ENCODE peak calls at places on chromosomes 7 and 10, in seven cellular contexts. R is MM.1S, C is HCT116, H is hepatocyte, M is SK-N-SH, P is OCI-LY7, S is GM23248. A is an unnamed sample. For H3K79me2, the result is how much of the 10 kb centered on the place peaks cover.

GRCh38 chr7:79236352-79237028 is 217.0 kb downstream of the MAGI2 start:
- DNase-seq in R (no peak), C (no peak), H (no peak), M (no peak), P (no peak), S (no peak), A (no peak)

GRCh38 chr10:16986406-16987128 is 143.0 kb downstream of the CUBN start:
- DNase-seq in R (no peak), C (no peak), H (no peak), M (no peak), P (no peak), S (peak), A (peak)

GRCh38 chr7:102425639-102426267 is 7.6 kb upstream of the ORAI2 start:
- DNase-seq in R (peak), C (no peak), H (no peak), M (no peak), P (peak), S (no peak), A (no peak)

GRCh38 chr10:24952701-24953349 is 419 bp upstream of the PRTFDC1 start:
- DNase-seq in R (peak), C (no peak), H (peak), M (peak), P (no peak), S (peak), A (peak)

GRCh38 chr10:1094112-1095057 is 38.2 kb downstream of the WDR37 start:
- DNase-seq in R (no peak), C (no peak), H (no peak), M (no peak), P (no peak), S (no peak), A (no peak)

GRCh38 chr7:26060713-26061339 is 91.2 kb upstream of the NFE2L3 start:
- DNase-seq in R (no peak), C (no peak), H (no peak), M (no peak), P (no peak), S (no peak), A (no peak)

GRCh38 chr7:78770422-78771410 is 682.8 kb downstream of the MAGI2 start:
- DNase-seq in R (peak), C (no peak), H (peak), M (peak), P (no peak), S (peak), A (no peak)

GRCh38 chr10:117783698-117784395 is 241.3 kb downstream of the EMX2 start:
- DNase-seq in R (no peak), C (no peak), H (no peak), M (no peak), P (no peak), S (no peak), A (no peak)

GRCh38 chr10:18214692-18215563 is 74.7 kb downstream of the CACNB2 start:
- DNase-seq in R (peak), C (no peak), H (peak), M (peak), P (peak), S (peak), A (peak)

GRCh38 chr10:117139581-117140524 is 1.8 kb upstream of the VAX1 start:
- DNase-seq in R (no peak), C (no peak), H (no peak), M (peak), P (no peak), S (no peak), A (no peak)

GRCh38 chr7:108455833-108456677 is at the start of gene NRCAM:
- DNase-seq in R (no peak), C (no peak), H (peak), M (peak), P (no peak), S (peak), A (no peak)

GRCh38 chr10:43024942-43025700 is 51.7 kb upstream of the RET start:
- DNase-seq in R (no peak), C (no peak), H (no peak), M (no peak), P (no peak), S (no peak), A (no peak)

GRCh38 chr7:151053751-151054150 is 3.9 kb downstream of the CDK5 start:
- DNase-seq in R (no peak), C (no peak), H (no peak), M (no peak), P (no peak), S (no peak), A (no peak)

GRCh38 chr10:123146013-123146891 is 1.7 kb upstream of the HMX2 start:
- DNase-seq in R (no peak), C (no peak), H (no peak), M (peak), P (no peak), S (peak), A (no peak)

GRCh38 chr7:47580811-47581331 is 1.0 kb downstream of the TNS3 start:
- DNase-seq in R (peak), C (no peak), H (no peak), M (no peak), P (peak), S (peak), A (peak)

GRCh38 chr7:101126651-101127459 is at the start of gene SERPINE1:
- DNase-seq in R (peak), C (peak), H (peak), M (peak), P (peak), S (peak), A (peak)

GRCh38 chr10:94549221-94549620 is 3.6 kb downstream of the HELLS start:
- DNase-seq in R (no peak), C (no peak), H (no peak), M (no peak), P (no peak), S (no peak), A (no peak)

GRCh38 chr10:28872592-28873165 is 195.4 kb downstream of the BAMBI start:
- DNase-seq in R (no peak), C (no peak), H (peak), M (no peak), P (no peak), S (no peak), A (no peak)

GRCh38 chr10:89332092-89332633 is 4.4 kb downstream of the IFIT3 start:
- DNase-seq in R (peak), C (no peak), H (peak), M (no peak), P (peak), S (peak), A (no peak)

GRCh38 chr10:69413221-69413865 is 3.4 kb downstream of the TACR2 start:
- DNase-seq in R (no peak), C (peak), H (peak), M (peak), P (peak), S (peak), A (peak)

GRCh38 chr10:126351021-126351420 is 37.3 kb downstream of the ADAM12 start:
- DNase-seq in R (no peak), C (no peak), H (no peak), M (no peak), P (no peak), S (no peak), A (no peak)

GRCh38 chr7:100799037-100799896 is 28.1 kb downstream of the EPHB4 start:
- DNase-seq in R (peak), C (no peak), H (peak), M (peak), P (peak), S (peak), A (peak)

GRCh38 chr7:69864283-69864682 is 266.0 kb downstream of the AUTS2 start:
- DNase-seq in R (no peak), C (no peak), H (no peak), M (peak), P (no peak), S (peak), A (no peak)

GRCh38 chr7:55558962-55559920 is 13.1 kb downstream of the VOPP1 start:
- DNase-seq in R (no peak), C (no peak), H (no peak), M (no peak), P (no peak), S (no peak), A (no peak)

GRCh38 chr7:31326416-31326815 is 14.1 kb downstream of the NEUROD6 start:
- DNase-seq in R (no peak), C (no peak), H (no peak), M (no peak), P (no peak), S (no peak), A (no peak)

GRCh38 chr10:5897504-5897903 is 7.5 kb downstream of the FBH1 start:
- DNase-seq in R (no peak), C (no peak), H (no peak), M (no peak), P (no peak), S (no peak), A (no peak)

GRCh38 chr10:6148251-6148691 is 54.5 kb upstream of the PFKFB3 start:
- DNase-seq in R (no peak), C (no peak), H (no peak), M (no peak), P (peak), S (no peak), A (no peak)

GRCh38 chr10:15068802-15069201 is 19.8 kb downstream of the ACBD7 start:
- DNase-seq in R (no peak), C (no peak), H (peak), M (no peak), P (no peak), S (peak), A (no peak)

GRCh38 chr10:119281581-119282071 is 74.3 kb downstream of the GRK5 start:
- DNase-seq in R (no peak), C (no peak), H (no peak), M (peak), P (no peak), S (peak), A (no peak)

DNA sequence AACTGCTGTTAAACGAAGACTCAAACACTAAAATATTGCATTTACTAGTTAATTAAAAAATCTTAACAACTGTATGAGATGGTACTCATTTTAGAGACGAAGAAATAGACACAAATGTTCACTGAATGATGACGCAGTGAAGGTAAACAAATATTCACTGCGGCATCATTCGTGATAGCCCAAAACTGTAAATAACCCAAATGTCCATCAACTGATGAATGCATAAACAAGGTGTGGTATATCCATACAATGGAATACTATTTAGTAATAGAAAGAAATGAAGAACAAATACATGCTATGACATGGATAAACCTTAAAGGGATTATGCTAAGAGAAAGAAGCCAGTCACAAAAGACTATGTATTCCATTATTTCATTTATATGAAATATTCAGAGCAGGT is 51.4 kb downstream of the CDK6 start:
- DNase-seq in R (no peak), C (no peak), H (no peak), M (no peak), P (no peak), S (no peak), A (no peak)
- H3K79me2 ChIP-seq in R (half or more), C (half or more), H (half or more), M (half or more), P (under half), S (half or more), A (half or more)

DNA sequence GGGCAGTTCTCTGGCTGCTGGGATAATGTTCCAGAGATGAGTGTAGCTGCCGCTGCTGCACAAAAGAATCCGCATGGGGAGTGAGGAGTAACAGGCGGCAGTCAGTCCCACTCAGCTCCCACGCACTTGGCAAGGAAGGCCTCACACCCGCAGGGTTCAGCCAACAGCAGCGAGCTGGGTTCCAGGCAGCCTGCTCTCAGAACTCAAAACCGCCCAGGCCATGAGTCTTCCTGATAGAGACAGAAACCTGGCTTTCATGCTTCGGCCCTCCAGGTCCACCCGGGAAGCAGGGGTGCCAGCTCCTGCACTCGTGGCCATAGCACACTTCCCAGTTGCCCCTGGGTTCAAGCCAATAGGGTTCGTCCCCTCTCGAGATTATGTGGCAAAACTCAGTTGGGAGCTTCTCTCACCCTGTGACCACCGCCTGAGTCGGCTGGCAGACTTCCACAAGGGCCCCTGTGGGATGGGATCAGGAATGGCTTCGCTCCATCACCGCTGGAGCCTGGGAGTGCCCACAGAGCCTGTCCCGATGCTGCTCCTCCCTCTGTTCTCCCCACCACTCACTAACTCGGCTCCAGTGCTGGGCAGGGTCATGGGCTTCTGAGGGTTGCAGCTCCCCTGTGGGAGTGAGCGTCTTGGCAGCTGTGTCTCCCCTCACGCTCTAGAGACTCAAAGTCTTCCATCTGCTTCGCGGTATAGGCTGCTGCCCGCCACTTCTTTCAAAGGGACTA is 20.6 kb downstream of the CLRN3 start:
- DNase-seq in R (no peak), C (no peak), H (no peak), M (no peak), P (no peak), S (peak), A (no peak)
- TF ChIP-seq EZH2phosphoT487 in R (no peak), C (no peak), H (no peak), M (no peak), P (no peak), S (no peak), A (no peak)

GRCh38 chr10:121339136-121339535 is 259.1 kb downstream of the FGFR2 start:
- DNase-seq in R (no peak), C (no peak), H (no peak), M (no peak), P (no peak), S (no peak), A (no peak)

GRCh38 chr10:121338206-121338991 is 259.8 kb downstream of the FGFR2 start:
- DNase-seq in R (no peak), C (no peak), H (no peak), M (no peak), P (no peak), S (no peak), A (no peak)

GRCh38 chr10:121337356-121337936 is 260.8 kb downstream of the FGFR2 start:
- DNase-seq in R (no peak), C (no peak), H (no peak), M (no peak), P (no peak), S (no peak), A (no peak)

GRCh38 chr10:121335386-121335925 is 262.8 kb downstream of the FGFR2 start:
- DNase-seq in R (no peak), C (no peak), H (no peak), M (no peak), P (no peak), S (no peak), A (no peak)

DNA sequence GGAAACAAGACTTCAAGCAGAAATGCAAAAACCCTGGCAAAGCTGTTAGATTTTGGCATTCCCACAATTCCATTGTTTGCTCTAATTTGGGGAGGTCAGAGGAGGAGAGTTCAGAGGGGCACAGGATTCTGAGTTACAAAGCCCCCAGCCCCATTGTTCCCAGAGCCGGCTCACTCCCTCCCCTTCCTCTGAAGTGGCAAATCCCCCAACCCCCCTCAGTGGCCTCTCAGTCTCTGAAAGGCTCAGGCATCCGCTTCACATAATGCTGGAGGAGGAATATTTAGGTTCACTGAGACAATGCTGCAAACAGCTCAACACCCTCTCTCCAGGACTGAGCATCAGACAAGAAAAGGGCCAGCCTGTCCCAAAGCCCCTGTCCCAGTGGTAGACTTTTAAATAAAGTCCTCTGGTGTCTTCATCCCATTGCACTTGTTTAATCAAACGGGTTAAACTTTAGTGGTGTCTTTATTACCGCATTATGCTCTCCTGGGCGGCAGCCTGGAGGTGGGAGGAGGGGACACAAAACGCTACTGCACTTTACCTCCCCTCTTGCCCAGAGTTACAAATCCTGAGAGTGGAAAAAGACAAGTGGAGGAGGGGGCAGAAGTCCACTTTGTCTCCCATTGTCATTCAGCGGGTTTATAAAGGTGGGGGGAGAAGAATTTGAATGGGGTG is 257.9 kb downstream of the FGFR2 start:
- DNase-seq in R (no peak), C (no peak), H (no peak), M (no peak), P (no peak), S (no peak), A (no peak)
- H3K4me2 ChIP-seq in R (no peak), C (no peak), H (no peak), M (no peak), P (no peak), S (no peak), A (no peak)

GRCh38 chr10:35409094-35409582 is 72.8 kb downstream of the CCNY start:
- DNase-seq in R (no peak), C (no peak), H (no peak), M (peak), P (no peak), S (peak), A (peak)
- H3K79me2 ChIP-seq in R (under half), C (half or more), H (half or more), M (half or more), P (under half), S (half or more), A (half or more)

DNA sequence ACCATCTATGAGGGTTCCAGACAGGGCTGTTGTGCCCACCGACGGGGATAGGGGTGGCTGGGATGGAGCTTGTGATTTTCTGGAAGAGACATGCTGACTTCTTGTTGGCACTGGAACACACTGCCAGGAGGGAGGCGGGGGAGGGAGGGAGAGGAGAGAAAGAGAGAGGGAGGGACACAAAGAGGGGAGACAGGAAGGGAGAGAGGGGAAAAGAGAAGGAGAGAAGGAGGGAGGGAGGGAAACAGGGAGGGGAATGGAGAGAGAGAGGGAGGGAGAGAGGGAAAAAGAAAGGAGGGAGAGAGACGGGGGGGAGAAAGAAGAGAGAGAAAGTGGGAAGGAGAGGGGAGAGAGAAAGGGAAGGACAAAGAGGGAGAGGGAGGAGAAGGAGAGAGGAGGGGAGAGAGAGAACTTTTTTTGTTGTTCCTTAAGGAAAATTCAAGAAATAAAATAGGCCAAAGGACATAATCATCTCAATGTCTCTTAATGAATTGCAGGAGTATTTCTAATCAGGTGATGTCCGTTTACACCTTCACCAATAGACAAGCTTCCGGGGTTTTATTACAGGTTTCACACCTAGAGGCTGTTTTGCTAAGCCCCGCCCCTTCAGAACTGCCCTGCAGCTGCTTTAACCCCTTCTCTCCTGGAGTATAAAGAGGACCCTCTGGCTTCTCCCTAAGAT is 82.2 kb upstream of the GTF2IRD1 start:
- DNase-seq in R (peak), C (peak), H (peak), M (no peak), P (peak), S (no peak), A (no peak)
- TF ChIP-seq EZH2phosphoT487 in R (no peak), C (no peak), H (no peak), M (no peak), P (no peak), S (no peak), A (no peak)

GRCh38 chr10:55495555-55495954 is 694.5 kb upstream of the PCDH15 start:
- DNase-seq in R (no peak), C (no peak), H (no peak), M (no peak), P (no peak), S (no peak), A (no peak)
- H3K4me2 ChIP-seq in R (no peak), C (no peak), H (no peak), M (no peak), P (no peak), S (no peak), A (no peak)

GRCh38 chr10:32943395-32943794 is 14.6 kb downstream of the ITGB1 start:
- DNase-seq in R (no peak), C (no peak), H (no peak), M (no peak), P (peak), S (no peak), A (no peak)
- H3K79me2 ChIP-seq in R (half or more), C (half or more), H (half or more), M (half or more), P (half or more), S (half or more), A (half or more)

DNA sequence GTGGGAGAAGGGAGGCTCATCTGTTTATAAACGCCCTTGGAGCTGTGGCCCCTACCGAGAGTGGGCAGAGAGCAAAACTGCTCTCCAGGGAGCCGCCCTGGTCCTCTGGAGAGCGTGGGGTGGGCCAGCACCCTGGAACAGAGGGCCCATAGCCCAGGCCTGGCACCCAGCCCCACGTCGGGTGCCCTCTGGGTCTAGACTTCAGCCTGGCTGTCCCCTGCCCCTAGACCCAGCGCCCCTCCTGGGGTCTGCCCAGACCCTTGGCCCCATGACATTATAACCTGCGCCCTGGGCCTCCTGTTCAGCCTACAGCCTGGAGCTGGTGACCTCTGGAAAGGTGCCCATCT is 24.7 kb downstream of the GET4 start:
- DNase-seq in R (no peak), C (no peak), H (no peak), M (no peak), P (no peak), S (no peak), A (no peak)
- TF ChIP-seq EZH2phosphoT487 in R (no peak), C (no peak), H (no peak), M (no peak), P (no peak), S (no peak), A (no peak)

DNA sequence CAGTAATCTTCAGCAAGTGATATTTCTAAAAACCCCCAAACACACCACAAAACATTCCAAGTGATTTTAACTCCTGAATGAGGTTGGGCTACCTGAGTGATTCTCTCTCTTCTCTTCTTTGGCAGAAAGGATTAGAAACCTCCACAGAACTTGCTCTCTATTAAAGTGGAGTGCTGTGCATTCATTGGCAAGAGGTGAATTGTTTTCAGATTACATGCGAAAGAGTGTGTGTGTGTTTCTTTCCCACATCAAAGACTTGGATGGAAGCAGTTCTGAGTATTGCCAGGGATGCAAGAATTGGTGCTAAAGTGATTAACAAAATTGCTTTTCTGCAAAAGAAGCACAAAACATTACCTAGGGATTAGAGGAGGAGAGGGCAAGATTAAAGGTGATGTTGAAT is 13.1 kb upstream of the FBXW4 start:
- DNase-seq in R (no peak), C (no peak), H (no peak), M (no peak), P (no peak), S (no peak), A (no peak)
- H3K4me2 ChIP-seq in R (no peak), C (no peak), H (no peak), M (no peak), P (no peak), S (no peak), A (no peak)

A was measured in PC-3.